ENCODE peak calls at places on chromosomes 13 and 19, in four cellular contexts. R, G, J and E are unnamed samples.

GRCh38 chr19:3175761-3176714 is 2.5 kb upstream of the S1PR4 start:
- DNase-seq in R (no peak), J (peak), G (peak), E (peak)

GRCh38 chr19:33280351-33280921 is 21.9 kb downstream of the CEBPA start:
- DNase-seq in R (no peak), J (no peak), G (no peak), E (no peak)

GRCh38 chr13:113579686-113580085 is 4.9 kb upstream of the TFDP1 start:
- DNase-seq in G (no peak), J (no peak), R (no peak), E (no peak)

GRCh38 chr13:62483774-62484173 is 1068.1 kb upstream of the PCDH20 start:
- DNase-seq in R (no peak), G (no peak), J (no peak), E (no peak)

GRCh38 chr19:52142001-52142595 is 2.4 kb upstream of the ZNF616 start:
- DNase-seq in G (peak), R (no peak), J (no peak), E (no peak)

GRCh38 chr13:113585828-113586355 is 1.3 kb downstream of the TFDP1 start:
- DNase-seq in J (no peak), R (no peak), G (no peak), E (no peak)

GRCh38 chr13:31912641-31913401 is 118.8 kb upstream of the FRY start:
- DNase-seq in J (peak), G (peak), R (no peak), E (no peak)

GRCh38 chr13:29805994-29806748 is 44.2 kb downstream of the UBL3 start:
- DNase-seq in G (no peak), J (no peak), R (no peak), E (no peak)

GRCh38 chr13:88217372-88217771 is 546.2 kb downstream of the SLITRK5 start:
- DNase-seq in J (no peak), R (no peak), G (no peak), E (no peak)

GRCh38 chr19:24140099-24140498 is 53.1 kb downstream of the ZNF254 start:
- DNase-seq in R (no peak), G (peak), J (peak), E (peak)

GRCh38 chr13:50244913-50245574 is 229.8 kb downstream of the KCNRG start:
- DNase-seq in G (peak), R (peak), J (peak), E (peak)

GRCh38 chr13:113856716-113857065 is 7.2 kb downstream of the GAS6 start:
- DNase-seq in J (peak), G (no peak), R (no peak), E (peak)

GRCh38 chr19:6580313-6580712 is 10.6 kb downstream of the CD70 start:
- DNase-seq in R (no peak), J (peak), G (peak), E (peak)

GRCh38 chr19:17282488-17283256 is 971 bp downstream of the ANKLE1 start:
- DNase-seq in R (peak), J (peak), G (peak), E (peak)

GRCh38 chr13:37342205-37342604 is 236.7 kb upstream of the CSNK1A1L start:
- DNase-seq in J (no peak), G (no peak), R (no peak), E (no peak)

GRCh38 chr19:42111811-42112210 is 20.4 kb downstream of the POU2F2 start:
- DNase-seq in G (peak), J (peak), R (no peak), E (no peak)

GRCh38 chr13:93740334-93740733 is 513.7 kb downstream of the GPC6 start:
- DNase-seq in J (no peak), G (no peak), R (no peak), E (no peak)

GRCh38 chr13:97574926-97575325 is 141.0 kb downstream of the RAP2A start:
- DNase-seq in G (peak), R (no peak), J (peak), E (peak)

GRCh38 chr13:112875627-112876026 is 93.4 kb upstream of the MCF2L start:
- DNase-seq in G (no peak), J (no peak), R (no peak), E (no peak)

GRCh38 chr13:70729369-70729768 is 621.1 kb upstream of the KLHL1 start:
- DNase-seq in R (no peak), G (no peak), J (no peak), E (no peak)

GRCh38 chr13:112907916-112908315 is 61.1 kb upstream of the MCF2L start:
- DNase-seq in J (no peak), G (no peak), R (no peak), E (no peak)

GRCh38 chr19:41641879-41642485 is 15.1 kb upstream of the CEACAM4 start:
- DNase-seq in R (peak), G (peak), J (peak), E (peak)

DNA sequence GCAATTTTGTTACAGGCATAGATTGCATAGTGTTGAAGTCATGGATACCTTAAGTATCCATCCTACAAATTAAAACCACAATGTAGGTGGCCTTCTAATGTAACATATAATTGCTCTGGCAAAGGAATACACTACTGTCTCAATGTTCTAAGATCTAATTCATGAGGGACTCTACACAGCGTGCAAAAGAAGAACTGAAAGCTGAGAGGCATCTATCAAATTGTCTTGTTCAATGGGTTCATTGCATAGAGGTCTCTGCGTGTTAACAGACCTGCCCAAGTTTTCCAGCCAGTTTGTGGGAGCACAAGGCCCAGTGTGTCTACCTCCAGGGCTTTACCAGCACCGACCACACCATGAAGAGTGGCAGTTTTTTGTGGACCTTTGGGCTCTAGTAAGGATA is 451.4 kb downstream of the ITGBL1 start:
- DNase-seq in G (no peak), J (no peak), R (no peak), E (no peak)
- TF ChIP-seq EZH2 in G (no peak), J (no peak), R (no peak), E (no peak)

DNA sequence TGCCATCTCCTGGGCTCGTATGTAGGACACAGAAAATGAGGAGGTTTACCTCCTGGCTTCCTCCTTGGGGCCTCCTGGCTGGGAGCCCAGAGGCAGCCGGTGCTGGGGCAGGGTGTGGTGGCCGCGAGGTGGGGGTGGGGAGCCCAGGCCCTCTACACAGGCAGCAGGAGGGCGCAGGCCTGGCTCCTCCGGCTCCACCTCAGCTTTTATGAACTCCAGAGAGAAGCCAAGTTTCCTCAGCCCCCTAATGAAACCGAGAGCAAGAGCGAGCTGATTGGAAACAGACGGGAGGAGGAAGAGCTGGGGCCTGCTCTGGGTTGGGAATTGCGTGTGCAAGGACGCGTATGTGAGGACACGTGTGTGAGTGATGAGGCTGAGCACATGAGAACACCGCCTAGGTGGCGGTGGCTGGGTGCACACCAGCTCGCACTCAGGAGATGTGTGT is 23.1 kb downstream of the LYL1 start:
- DNase-seq in G (no peak), J (peak), R (peak), E (peak)
- H3K4me2 ChIP-seq in G (no peak), J (peak), R (peak), E (peak)

GRCh38 chr19:38376576-38376975 is 2.2 kb downstream of the PSMD8 start:
- DNase-seq in G (no peak), J (no peak), R (no peak), E (no peak)
- H3K4me3 ChIP-seq in G (no peak), J (no peak), R (peak), E (no peak)

GRCh38 chr19:11814707-11815050 is 606 bp downstream of the ZNF440 start:
- DNase-seq in R (no peak), J (peak), G (peak), E (peak)

DNA sequence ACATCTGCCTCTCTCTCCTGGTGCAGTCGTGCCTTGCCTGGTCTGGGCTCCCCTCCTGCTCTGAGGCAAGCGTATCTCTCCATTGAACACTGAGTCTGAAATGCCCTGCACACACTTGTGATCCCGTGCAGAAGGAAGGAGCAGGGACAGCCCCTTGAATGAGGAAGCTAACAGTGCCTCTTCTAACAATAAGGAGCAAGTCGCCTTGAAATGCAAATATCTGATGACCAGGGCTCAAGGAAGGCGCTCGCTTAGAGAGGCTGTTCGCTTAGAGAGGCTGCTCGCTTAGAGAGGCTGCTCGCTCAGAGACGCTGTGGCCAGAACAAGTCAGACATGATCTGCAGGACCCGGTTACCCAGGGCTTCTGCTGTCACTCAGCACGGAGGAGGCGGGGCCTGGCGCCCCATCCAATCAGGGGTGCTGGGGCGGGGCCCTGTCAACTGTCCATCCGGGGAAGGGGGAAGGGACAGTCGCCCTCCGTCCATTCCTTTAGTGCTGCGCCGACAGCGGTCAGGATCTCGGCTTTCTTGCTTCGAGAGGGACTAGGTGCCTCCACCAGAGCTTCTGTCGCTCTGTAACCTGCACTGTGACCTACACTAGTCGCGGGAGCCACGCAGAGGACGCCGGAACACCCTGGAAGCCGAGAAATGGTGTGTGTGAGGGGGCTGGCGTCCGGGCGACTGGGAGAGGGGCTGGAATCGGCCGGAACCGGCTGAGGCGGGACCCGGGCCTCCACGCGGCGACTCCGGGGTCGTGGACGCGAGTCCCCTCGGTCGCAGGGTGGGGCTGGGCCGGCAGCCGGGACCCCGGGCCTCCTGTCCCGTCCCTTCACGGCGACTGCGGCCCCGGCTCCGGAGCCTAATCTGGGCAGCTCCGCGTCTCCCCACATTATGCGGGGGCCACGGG is at the start of gene ZNF440:
- DNase-seq in R (peak), G (peak), J (peak), E (peak)
- TF ChIP-seq EZH2 in R (no peak), G (no peak), J (no peak), E (no peak)

DNA sequence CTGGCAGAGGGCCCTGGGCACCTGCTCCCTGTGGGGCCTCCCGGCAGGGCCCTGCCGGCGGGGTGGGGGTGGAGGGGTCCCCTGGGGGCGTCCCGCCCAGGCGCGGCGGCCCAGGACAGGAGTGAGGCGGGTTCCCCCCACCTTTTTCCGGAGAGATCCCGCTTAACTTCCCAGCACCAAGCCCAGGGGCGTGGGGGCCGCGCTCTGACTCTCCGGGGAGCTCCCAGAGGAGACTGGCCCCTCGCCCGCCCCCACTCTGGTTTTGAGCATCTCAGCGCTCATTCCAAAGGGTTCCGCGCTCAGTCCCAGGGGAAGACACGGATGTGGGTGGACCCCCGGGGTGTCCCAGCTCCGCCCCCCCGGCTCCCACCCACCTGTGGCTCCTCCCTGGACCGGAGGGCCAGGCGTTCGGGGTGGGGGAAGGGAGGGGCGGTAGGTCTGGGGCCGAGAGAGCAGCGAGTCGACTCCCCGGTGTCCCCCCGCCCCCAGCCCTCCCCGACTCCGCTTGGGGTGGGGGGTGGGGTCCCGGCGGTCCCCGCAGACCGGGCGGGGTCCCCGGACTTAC is 424 bp downstream of the C2CD4C start:
- DNase-seq in R (peak), G (no peak), J (no peak), E (no peak)
- H3K4me2 ChIP-seq in R (no peak), G (peak), J (peak), E (no peak)

DNA sequence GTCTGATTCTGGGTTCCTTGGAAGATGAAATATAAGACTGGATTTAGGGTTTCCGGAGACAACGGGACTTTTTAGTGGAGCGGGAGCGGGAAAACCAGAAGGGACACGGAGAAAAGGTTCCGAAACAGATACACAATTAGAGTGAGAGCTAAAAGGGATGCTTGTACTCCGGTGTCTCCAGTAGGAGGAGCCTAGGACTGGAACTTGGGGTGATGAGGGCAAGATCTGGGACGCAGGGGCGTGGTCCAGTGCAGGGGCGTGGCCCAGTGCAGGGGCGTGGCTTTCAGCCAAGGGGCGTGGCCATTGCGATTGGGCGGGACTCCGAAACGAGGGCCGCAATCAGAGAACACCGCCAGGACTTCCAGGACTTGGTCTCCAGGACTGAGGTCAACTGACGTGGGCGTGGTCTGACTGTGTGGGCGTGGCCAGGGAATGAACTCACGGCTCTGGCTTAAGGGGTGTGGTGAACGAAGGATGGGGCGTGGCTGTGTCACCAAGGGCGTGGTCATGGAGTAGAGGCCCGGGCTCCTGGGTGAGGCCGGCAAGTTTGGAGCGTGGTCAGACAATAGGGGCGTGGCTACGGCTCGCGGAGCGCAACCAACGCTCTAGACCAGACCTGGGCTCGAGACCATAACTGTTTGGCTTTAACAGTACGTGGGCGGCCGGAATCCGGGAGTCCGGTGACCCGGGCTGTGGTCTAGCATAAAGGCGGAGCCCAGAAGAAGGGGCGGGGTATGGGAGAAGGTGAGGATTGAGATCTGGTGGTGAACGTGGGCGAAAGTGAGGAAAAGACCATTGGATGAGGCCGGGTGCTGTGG is at the start of gene DKKL1:
- DNase-seq in J (peak), G (peak), R (peak), E (peak)
- H3K4me3 ChIP-seq in J (peak), G (peak), R (peak), E (peak)

DNA sequence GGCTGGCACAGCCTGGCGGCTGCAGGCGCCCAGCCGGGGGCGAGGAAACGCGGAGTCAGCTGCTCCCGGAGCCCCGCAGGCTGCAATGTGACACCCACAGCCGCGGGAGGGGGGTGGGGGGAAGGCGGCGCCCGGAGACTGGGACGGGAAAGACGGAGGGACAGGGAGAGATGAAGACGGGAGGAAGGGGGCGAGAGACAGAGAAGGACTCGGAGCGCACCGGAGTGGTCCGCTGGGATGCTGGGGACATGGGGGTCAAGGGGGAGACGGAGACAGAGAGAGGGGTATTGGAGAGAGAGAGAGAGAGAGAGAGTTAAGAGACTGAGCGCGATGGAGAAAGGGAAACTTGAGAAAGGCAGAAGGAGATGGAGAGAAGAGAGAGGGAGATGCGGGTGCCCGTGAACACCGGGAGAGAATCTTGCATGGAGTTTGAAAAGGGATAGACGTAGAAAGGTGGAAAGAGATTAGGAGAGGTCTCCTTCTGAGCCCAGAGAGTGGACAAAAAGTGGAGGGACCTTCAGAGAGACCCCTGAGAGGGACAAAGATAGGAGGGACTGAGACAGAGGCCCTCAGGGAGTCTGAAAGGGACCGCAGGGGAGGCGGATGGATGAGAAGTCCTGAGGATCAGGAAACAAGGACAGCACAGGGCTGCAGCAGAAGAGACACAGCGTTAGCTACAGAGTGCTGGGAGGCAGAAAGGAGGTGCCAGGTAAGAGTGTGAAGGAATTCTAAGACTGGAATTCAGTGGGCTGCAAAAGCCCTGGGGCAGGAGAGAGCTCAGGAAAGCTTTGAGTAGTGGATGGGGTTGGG is 1.0 kb downstream of the SCN1B start:
- DNase-seq in R (peak), G (peak), J (peak), E (peak)
- TF ChIP-seq EZH2 in R (no peak), G (peak), J (no peak), E (no peak)

DNA sequence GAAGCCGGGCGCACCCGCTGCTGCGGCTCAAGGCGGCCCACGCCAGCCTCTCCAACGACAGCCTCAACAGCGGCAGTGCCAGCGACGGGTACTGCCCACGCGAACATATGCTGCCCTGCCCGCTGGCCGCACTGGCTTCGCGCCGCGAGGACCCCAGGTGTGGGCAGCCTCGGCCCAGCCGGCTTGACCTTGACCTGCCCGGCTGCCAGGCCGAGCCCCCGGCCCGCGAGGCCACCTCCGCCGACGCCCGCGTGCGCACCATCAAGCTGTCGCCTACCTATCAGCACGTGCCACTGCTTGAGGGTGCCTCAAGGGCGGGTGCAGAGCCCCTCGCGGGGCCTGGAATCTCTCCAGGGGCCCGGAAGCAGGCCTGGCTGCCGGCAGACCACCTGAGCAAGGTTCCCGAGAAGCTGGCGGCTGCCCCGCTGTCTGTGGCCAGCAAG is 13.0 kb downstream of the C19orf25 start:
- DNase-seq in G (no peak), J (no peak), R (no peak), E (no peak)
- H3K4me2 ChIP-seq in G (peak), J (no peak), R (no peak), E (no peak)

DNA sequence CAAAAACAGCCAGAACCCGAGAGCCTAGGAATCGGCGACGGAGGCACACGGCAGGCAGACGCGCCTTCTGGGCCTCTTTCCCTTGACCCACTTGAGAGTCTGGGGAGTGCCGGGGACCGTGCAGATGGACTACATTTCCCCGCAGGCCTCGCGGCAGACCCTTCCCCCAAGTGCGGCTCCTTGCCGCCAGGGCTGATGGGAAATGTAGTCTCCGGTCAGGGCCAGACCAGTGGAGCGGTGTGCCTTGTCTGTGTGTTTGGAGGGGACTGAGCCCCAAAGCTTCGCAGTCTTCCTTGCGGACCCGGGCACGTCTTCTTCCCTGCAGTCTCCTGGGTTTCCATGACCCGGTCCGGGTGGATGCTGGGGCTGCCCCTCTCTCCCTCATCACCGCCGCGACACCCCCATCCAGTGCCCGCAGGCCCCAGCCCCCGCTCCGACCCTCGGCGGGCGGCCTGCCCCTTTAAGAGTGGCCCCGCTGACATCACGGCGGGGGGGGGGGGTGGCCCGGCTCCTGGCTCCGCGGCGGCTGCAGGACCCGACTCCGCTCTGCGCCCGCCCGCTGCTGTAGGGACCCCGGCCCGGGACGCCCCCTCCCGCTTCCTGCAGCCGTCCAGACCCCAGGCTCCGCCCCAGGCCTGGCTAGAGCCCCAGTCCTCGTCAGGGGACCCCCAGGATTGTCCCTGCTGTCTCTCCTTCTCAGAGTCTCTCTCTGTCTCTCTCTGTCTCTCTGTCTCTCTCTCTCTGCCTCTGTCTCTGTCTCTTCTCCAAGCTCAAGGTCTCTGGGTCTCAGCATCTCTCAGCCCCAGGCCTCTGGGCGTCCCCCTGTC is 759 bp upstream of the CACNG7 start:
- DNase-seq in G (peak), J (peak), R (peak), E (peak)
- H3K4me3 ChIP-seq in G (no peak), J (peak), R (no peak), E (peak)